ENCODE peak calls at places on chromosomes 1 and 21, in five cellular contexts. D is GM10248; E is activated CD4-positive, CD25-positive, alpha-beta regulatory T cell; Q is left colon; H is kidney tubule cell. N is an unnamed sample.

GRCh38 chr21:28771790-28772501 is 220.7 kb downstream of the LTN1 start:
- DNase-seq in D (no peak), E (no peak), Q (no peak), H (peak; percentile 89), N (peak; percentile 70)

GRCh38 chr1:47924649-47925048 is 72.5 kb downstream of the TRABD2B start:
- DNase-seq in D (no peak), E (no peak), Q (no peak), H (peak; percentile 48), N (peak; percentile 54)

GRCh38 chr1:92495392-92496066 is 8.8 kb upstream of the GFI1 start:
- DNase-seq in D (no peak), E (no peak), Q (no peak), H (no peak), N (no peak)

GRCh38 chr1:219293440-219293839 is 119.8 kb downstream of the LYPLAL1 start:
- DNase-seq in D (no peak), E (no peak), Q (no peak), H (no peak), N (no peak)

GRCh38 chr1:193433599-193433998 is 247.2 kb upstream of the B3GALT2 start:
- DNase-seq in D (no peak), E (no peak), Q (no peak), H (no peak), N (no peak)

GRCh38 chr1:18319099-18319498 is 161.6 kb upstream of the KLHDC7A start:
- DNase-seq in D (no peak), E (no peak), Q (no peak), H (no peak), N (no peak)

GRCh38 chr1:8419861-8420260 is 101.9 kb downstream of the SLC45A1 start:
- DNase-seq in D (no peak), E (no peak), Q (no peak), H (peak; percentile 85), N (no peak)

GRCh38 chr1:168465942-168466702 is 77.7 kb downstream of the XCL2 start:
- DNase-seq in D (peak; percentile 48), E (no peak), Q (peak; percentile 81), H (peak; percentile 83), N (peak; percentile 65)

GRCh38 chr21:26140185-26140584 is 30.4 kb downstream of the APP start:
- DNase-seq in D (no peak), E (no peak), Q (peak; percentile 50), H (peak; percentile 94), N (peak; percentile 97)

N was measured in HT1080.